ENCODE peak calls at places on chromosomes 13 and 19, in six cellular contexts. T is activated T-cell treated with anti-CD3 and anti-CD28 coated beads for 1 hour; C is GOT3; A is activated effector memory CD4-positive, alpha-beta T cell treated with anti-CD3 and anti-CD28 coated beads, Interleukin-2, amount 50 U/mL, for 16 hours; P is NCI-H2029; X is neural crest cell. D is an unnamed sample.

GRCh38 chr13:25169356-25169755 is 2.7 kb downstream of the AMER2 start:
- DNase-seq in T (no peak), C (no peak), A (no peak), P (no peak), X (no peak), D (no peak)

GRCh38 chr13:94479559-94480095 is at the start of gene DCT:
- DNase-seq in T (no peak), C (no peak), A (no peak), P (no peak), X (no peak), D (no peak)

GRCh38 chr19:47351545-47351944 is 2.4 kb downstream of the DHX34 start:
- DNase-seq in T (no peak), C (no peak), A (no peak), P (no peak), X (no peak), D (no peak)

GRCh38 chr13:48131481-48131992 is 36.6 kb upstream of the MED4 start:
- DNase-seq in T (no peak), C (no peak), A (no peak), P (no peak), X (no peak), D (no peak)

GRCh38 chr13:110444226-110444653 is 117.3 kb downstream of the RAB20 start:
- DNase-seq in T (no peak), C (no peak), A (no peak), P (no peak), X (no peak), D (peak; percentile 60)

GRCh38 chr13:20033486-20033885 is 75.0 kb downstream of the ZMYM2 start:
- DNase-seq in T (no peak), C (no peak), A (no peak), P (no peak), X (no peak), D (no peak)

GRCh38 chr13:97125051-97125809 is 96.9 kb upstream of the MBNL2 start:
- DNase-seq in T (no peak), C (peak; percentile 95), A (no peak), P (no peak), X (no peak), D (peak; percentile 42)

GRCh38 chr19:51919606-51920005 is 7.7 kb upstream of the ZNF613 start:
- DNase-seq in T (no peak), C (no peak), A (no peak), P (no peak), X (no peak), D (no peak)

GRCh38 chr13:31515427-31515826 is 223.9 kb upstream of the RXFP2 start:
- DNase-seq in T (no peak), C (no peak), A (no peak), P (no peak), X (no peak), D (no peak)

D was measured in thyroid gland.